ENCODE peak calls at places on chromosomes 13 and 19, in six cellular contexts. One of them, this sample, is unnamed.

GRCh38 chr19:16969127-16969526 is 57.5 kb downstream of the CPAMD8 start:
- DNase-seq in tibial artery: no peak
- DNase-seq in foreskin keratinocyte: peak; percentile 14
- DNase-seq in GM12878: no peak
- DNase-seq in spleen: no peak
- DNase-seq in SJSA1: peak; percentile 14
- DNase-seq in this sample: no peak

GRCh38 chr13:100506154-100506553 is 82.4 kb downstream of the GGACT start:
- DNase-seq in GM12878: no peak
- DNase-seq in foreskin keratinocyte: no peak
- DNase-seq in tibial artery: no peak
- DNase-seq in spleen: no peak
- DNase-seq in SJSA1: no peak
- DNase-seq in this sample: no peak

GRCh38 chr13:59722580-59722900 is 441.2 kb downstream of the DIAPH3 start:
- DNase-seq in GM12878: no peak
- DNase-seq in tibial artery: no peak
- DNase-seq in SJSA1: no peak
- DNase-seq in spleen: no peak
- DNase-seq in foreskin keratinocyte: no peak
- DNase-seq in this sample: no peak

GRCh38 chr19:47111081-47111589 is 2.4 kb downstream of the ZC3H4 start:
- DNase-seq in foreskin keratinocyte: no peak
- DNase-seq in GM12878: no peak
- DNase-seq in tibial artery: no peak
- DNase-seq in spleen: peak; percentile 89
- DNase-seq in SJSA1: no peak
- DNase-seq in this sample: no peak

GRCh38 chr19:4149518-4150288 is 3.7 kb upstream of the CREB3L3 start:
- DNase-seq in spleen: no peak
- DNase-seq in tibial artery: no peak
- DNase-seq in SJSA1: no peak
- DNase-seq in foreskin keratinocyte: no peak
- DNase-seq in GM12878: no peak
- DNase-seq in this sample: no peak

GRCh38 chr13:76677047-76677446 is 209.2 kb downstream of the KCTD12 start:
- DNase-seq in spleen: no peak
- DNase-seq in SJSA1: no peak
- DNase-seq in GM12878: no peak
- DNase-seq in tibial artery: peak; percentile 74
- DNase-seq in foreskin keratinocyte: no peak
- DNase-seq in this sample: peak; percentile 75

GRCh38 chr13:107827840-107828549 is 387.3 kb downstream of the LIG4 start:
- DNase-seq in SJSA1: no peak
- DNase-seq in tibial artery: no peak
- DNase-seq in spleen: no peak
- DNase-seq in GM12878: no peak
- DNase-seq in foreskin keratinocyte: no peak
- DNase-seq in this sample: no peak

GRCh38 chr13:106357198-106357597 is 178.3 kb downstream of the EFNB2 start:
- DNase-seq in tibial artery: no peak
- DNase-seq in SJSA1: peak; percentile 79
- DNase-seq in GM12878: no peak
- DNase-seq in foreskin keratinocyte: no peak
- DNase-seq in spleen: no peak
- DNase-seq in this sample: no peak

GRCh38 chr13:95139186-95139585 is 162.1 kb downstream of the ABCC4 start:
- DNase-seq in tibial artery: no peak
- DNase-seq in spleen: no peak
- DNase-seq in GM12878: no peak
- DNase-seq in foreskin keratinocyte: no peak
- DNase-seq in SJSA1: no peak
- DNase-seq in this sample: no peak

GRCh38 chr19:16569609-16570320 is 2.5 kb downstream of the SLC35E1 start:
- DNase-seq in tibial artery: no peak
- DNase-seq in spleen: no peak
- DNase-seq in SJSA1: no peak
- DNase-seq in foreskin keratinocyte: no peak
- DNase-seq in GM12878: no peak
- DNase-seq in this sample: no peak

GRCh38 chr19:17553256-17553655 is 2.2 kb upstream of the COLGALT1 start:
- DNase-seq in spleen: no peak
- DNase-seq in tibial artery: peak; percentile 81
- DNase-seq in foreskin keratinocyte: no peak
- DNase-seq in SJSA1: no peak
- DNase-seq in GM12878: no peak
- DNase-seq in this sample: no peak

GRCh38 chr19:46901701-46902401 is 41.1 kb downstream of the ARHGAP35 start:
- DNase-seq in tibial artery: no peak
- DNase-seq in spleen: no peak
- DNase-seq in foreskin keratinocyte: no peak
- DNase-seq in SJSA1: no peak
- DNase-seq in GM12878: no peak
- DNase-seq in this sample: no peak

GRCh38 chr19:27774337-27774736 is 1438.6 kb downstream of the UQCRFS1 start:
- DNase-seq in foreskin keratinocyte: no peak
- DNase-seq in GM12878: no peak
- DNase-seq in spleen: no peak
- DNase-seq in SJSA1: peak; percentile 37
- DNase-seq in tibial artery: no peak
- DNase-seq in this sample: no peak

GRCh38 chr13:102401305-102401704 is 543 bp downstream of the FGF14 start:
- DNase-seq in tibial artery: no peak
- DNase-seq in foreskin keratinocyte: no peak
- DNase-seq in SJSA1: no peak
- DNase-seq in spleen: no peak
- DNase-seq in GM12878: no peak
- DNase-seq in this sample: no peak

GRCh38 chr19:15195987-15196682 is 4.7 kb downstream of the NOTCH3 start:
- DNase-seq in SJSA1: no peak
- DNase-seq in foreskin keratinocyte: peak; percentile 50
- DNase-seq in spleen: no peak
- DNase-seq in tibial artery: peak; percentile 81
- DNase-seq in GM12878: no peak
- DNase-seq in this sample: peak; percentile 85

GRCh38 chr19:15198006-15198356 is 2.8 kb downstream of the NOTCH3 start:
- DNase-seq in foreskin keratinocyte: no peak
- DNase-seq in GM12878: no peak
- DNase-seq in tibial artery: peak; percentile 90
- DNase-seq in SJSA1: no peak
- DNase-seq in spleen: no peak
- DNase-seq in this sample: no peak

GRCh38 chr19:15195381-15195964 is 5.3 kb downstream of the NOTCH3 start:
- DNase-seq in tibial artery: peak; percentile 97
- DNase-seq in SJSA1: peak; percentile 82
- DNase-seq in spleen: no peak
- DNase-seq in GM12878: no peak
- DNase-seq in foreskin keratinocyte: peak; percentile 40
- DNase-seq in this sample: peak; percentile 95

GRCh38 chr19:15197275-15198005 is 3.4 kb downstream of the NOTCH3 start:
- DNase-seq in GM12878: no peak
- DNase-seq in tibial artery: peak; percentile 81
- DNase-seq in spleen: no peak
- DNase-seq in SJSA1: no peak
- DNase-seq in foreskin keratinocyte: no peak
- DNase-seq in this sample: no peak

DNA sequence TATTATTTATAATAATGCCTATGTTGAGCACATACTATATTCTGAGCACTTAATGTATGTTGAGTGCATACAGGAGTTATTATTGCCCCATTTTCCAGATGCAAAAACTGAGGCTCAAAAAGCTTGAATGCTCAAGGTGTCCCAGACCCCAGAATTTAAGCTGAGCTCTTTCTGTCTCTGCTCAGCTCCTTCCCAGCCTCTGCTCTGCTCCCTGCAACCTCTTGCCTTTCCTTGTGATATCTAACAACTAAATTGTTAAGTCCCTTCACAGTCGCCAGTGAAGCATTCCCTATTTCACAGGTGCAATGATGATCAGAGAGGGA is 4.2 kb downstream of the NOTCH3 start:
- DNase-seq in foreskin keratinocyte: no peak
- DNase-seq in spleen: no peak
- DNase-seq in GM12878: no peak
- DNase-seq in SJSA1: no peak
- DNase-seq in tibial artery: no peak
- DNase-seq in this sample: no peak
- H3K27me3 ChIP-seq in foreskin keratinocyte: peaks cover 39% of the 10 kb centered on the region
- H3K27me3 ChIP-seq in spleen: peaks cover 19% of the 10 kb centered on the region
- H3K27me3 ChIP-seq in GM12878: peaks cover 2% of the 10 kb centered on the region
- H3K27me3 ChIP-seq in SJSA1: no peaks in the 10 kb centered on the region
- H3K27me3 ChIP-seq in tibial artery: no peaks in the 10 kb centered on the region
- H3K27me3 ChIP-seq in this sample: no peaks in the 10 kb centered on the region

GRCh38 chr19:42275103-42275502 is 6.1 kb downstream of the CIC start:
- DNase-seq in GM12878: no peak
- DNase-seq in SJSA1: no peak
- DNase-seq in tibial artery: peak; percentile 64
- DNase-seq in foreskin keratinocyte: no peak
- DNase-seq in spleen: no peak
- DNase-seq in this sample: no peak

GRCh38 chr19:42277821-42278809 is 9.1 kb downstream of the CIC start:
- DNase-seq in GM12878: no peak
- DNase-seq in SJSA1: no peak
- DNase-seq in spleen: peak; percentile 79
- DNase-seq in tibial artery: no peak
- DNase-seq in foreskin keratinocyte: no peak
- DNase-seq in this sample: no peak

GRCh38 chr19:42275517-42275916 is 6.5 kb downstream of the CIC start:
- DNase-seq in foreskin keratinocyte: no peak
- DNase-seq in tibial artery: no peak
- DNase-seq in SJSA1: no peak
- DNase-seq in spleen: no peak
- DNase-seq in GM12878: no peak
- DNase-seq in this sample: no peak

GRCh38 chr19:42276821-42277220 is 7.8 kb downstream of the CIC start:
- DNase-seq in spleen: no peak
- DNase-seq in foreskin keratinocyte: no peak
- DNase-seq in tibial artery: no peak
- DNase-seq in SJSA1: no peak
- DNase-seq in GM12878: no peak
- DNase-seq in this sample: no peak

GRCh38 chr19:42276284-42276683 is 7.2 kb downstream of the CIC start:
- DNase-seq in foreskin keratinocyte: no peak
- DNase-seq in spleen: no peak
- DNase-seq in tibial artery: peak; percentile 69
- DNase-seq in GM12878: no peak
- DNase-seq in SJSA1: no peak
- DNase-seq in this sample: no peak
- H3K27ac ChIP-seq in foreskin keratinocyte: no peak overlapping the region
- H3K27ac ChIP-seq in spleen: peak overlapping the region; percentile 97
- H3K27ac ChIP-seq in tibial artery: peak overlapping the region; percentile 97
- H3K27ac ChIP-seq in GM12878: peak overlapping the region; percentile 52
- H3K27ac ChIP-seq in SJSA1: no peak overlapping the region
- H3K27ac ChIP-seq in this sample: peak overlapping the region; percentile 39

DNA sequence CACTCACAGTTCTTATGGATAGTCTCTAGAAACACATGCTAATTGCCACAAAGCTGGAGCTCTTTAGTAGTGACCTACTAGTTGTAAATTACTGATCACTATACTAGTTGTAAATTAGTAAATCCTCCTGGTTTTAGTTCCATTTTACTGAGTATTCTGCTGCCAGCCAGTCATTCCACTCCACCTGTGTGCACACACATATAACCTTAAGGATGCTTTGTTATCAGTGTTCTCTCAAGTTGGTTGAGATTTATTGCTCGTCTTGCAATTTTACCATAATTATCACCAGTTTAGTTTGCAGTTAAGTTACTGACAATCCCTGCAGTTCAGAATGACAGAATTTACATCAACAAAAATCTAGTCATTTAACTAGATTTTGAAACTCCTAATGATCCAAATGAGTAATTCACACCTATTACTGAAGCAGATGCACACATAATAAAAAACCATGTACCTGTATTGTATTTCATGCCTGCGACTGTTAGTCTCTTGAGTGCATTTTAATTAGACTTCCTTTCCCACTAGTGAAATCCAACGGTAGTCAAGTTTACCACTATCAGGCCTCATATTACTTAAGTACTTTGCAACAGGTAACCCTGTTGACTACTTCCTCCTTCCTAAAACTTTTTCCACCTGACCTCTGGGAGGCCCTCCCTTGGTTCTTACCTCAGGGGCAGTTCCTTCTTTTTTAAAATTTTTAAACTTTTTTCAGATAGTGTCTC is 7.6 kb downstream of the TPT1 start:
- DNase-seq in spleen: no peak
- DNase-seq in SJSA1: no peak
- DNase-seq in GM12878: no peak
- DNase-seq in tibial artery: no peak
- DNase-seq in foreskin keratinocyte: no peak
- DNase-seq in this sample: no peak
- H3K4me1 ChIP-seq in spleen: peaks cover 82% of the 10 kb centered on the region
- H3K4me1 ChIP-seq in SJSA1: peaks cover 72% of the 10 kb centered on the region
- H3K4me1 ChIP-seq in GM12878: peaks cover 22% of the 10 kb centered on the region
- H3K4me1 ChIP-seq in tibial artery: peaks cover 69% of the 10 kb centered on the region
- H3K4me1 ChIP-seq in foreskin keratinocyte: peaks cover 57% of the 10 kb centered on the region
- H3K4me1 ChIP-seq in this sample: peaks cover 2% of the 10 kb centered on the region

GRCh38 chr19:54648129-54648528 is 14.7 kb upstream of the LILRB4 start:
- DNase-seq in tibial artery: no peak
- DNase-seq in foreskin keratinocyte: no peak
- DNase-seq in spleen: no peak
- DNase-seq in GM12878: no peak
- DNase-seq in SJSA1: no peak
- DNase-seq in this sample: no peak
- H3K27me3 ChIP-seq in tibial artery: no peaks in the 10 kb centered on the region
- H3K27me3 ChIP-seq in foreskin keratinocyte: no peaks in the 10 kb centered on the region
- H3K27me3 ChIP-seq in spleen: no peaks in the 10 kb centered on the region
- H3K27me3 ChIP-seq in GM12878: no peaks in the 10 kb centered on the region
- H3K27me3 ChIP-seq in SJSA1: peaks cover 18% of the 10 kb centered on the region
- H3K27me3 ChIP-seq in this sample: no peaks in the 10 kb centered on the region

DNA sequence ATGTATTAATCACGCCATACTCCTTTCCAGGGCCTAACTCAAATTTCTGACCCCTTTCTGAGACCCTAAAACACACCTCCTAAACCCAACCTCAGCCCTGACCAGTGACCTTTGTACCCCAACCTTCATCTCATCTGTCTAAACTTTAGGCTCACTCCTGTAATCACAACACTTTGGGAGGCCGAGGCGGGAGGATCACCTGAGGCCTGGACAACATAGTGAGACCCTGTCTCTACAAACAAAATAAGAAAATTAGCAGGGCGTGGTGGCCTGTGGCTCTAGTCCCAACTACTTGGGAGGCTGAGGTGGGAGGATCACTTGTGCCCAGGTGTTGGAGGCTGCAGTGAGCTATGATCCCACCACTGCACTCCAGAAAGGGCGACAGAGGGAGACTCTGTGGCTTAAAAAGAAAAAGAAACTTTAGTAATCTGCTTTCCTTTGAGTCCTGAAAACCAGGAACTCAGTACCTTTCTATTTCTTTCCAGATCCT is 4.7 kb downstream of the RTN2 start:
- DNase-seq in SJSA1: no peak
- DNase-seq in spleen: no peak
- DNase-seq in foreskin keratinocyte: no peak
- DNase-seq in GM12878: no peak
- DNase-seq in tibial artery: no peak
- DNase-seq in this sample: no peak
- H3K27ac ChIP-seq in SJSA1: no peak overlapping the region
- H3K27ac ChIP-seq in spleen: peak overlapping the region; percentile 74
- H3K27ac ChIP-seq in foreskin keratinocyte: no peak overlapping the region
- H3K27ac ChIP-seq in GM12878: no peak overlapping the region
- H3K27ac ChIP-seq in tibial artery: peak overlapping the region; percentile 68
- H3K27ac ChIP-seq in this sample: no peak overlapping the region

GRCh38 chr13:35392768-35393167 is 83.7 kb downstream of the MAB21L1 start:
- DNase-seq in foreskin keratinocyte: no peak
- DNase-seq in tibial artery: no peak
- DNase-seq in GM12878: no peak
- DNase-seq in spleen: no peak
- DNase-seq in SJSA1: no peak
- DNase-seq in this sample: no peak
- H3K4me1 ChIP-seq in foreskin keratinocyte: no peaks in the 10 kb centered on the region
- H3K4me1 ChIP-seq in tibial artery: peaks cover 4% of the 10 kb centered on the region
- H3K4me1 ChIP-seq in GM12878: no peaks in the 10 kb centered on the region
- H3K4me1 ChIP-seq in spleen: no peaks in the 10 kb centered on the region
- H3K4me1 ChIP-seq in SJSA1: no peaks in the 10 kb centered on the region
- H3K4me1 ChIP-seq in this sample: no peaks in the 10 kb centered on the region